ENCODE peak calls at places on chromosomes 12 and 14, in six cellular contexts. W is NCI-H345, B is stomach, G is GM04503, N is HTR-8/SVneo, J is left ventricle myocardium superior. K is an unnamed sample.

GRCh38 chr14:59438148-59438766 is 26.9 kb downstream of the GPR135 start:
- DNase-seq in G (no peak), J (no peak), W (no peak), N (no peak), B (no peak), K (no peak)

GRCh38 chr12:53991077-53991460 is 6.1 kb downstream of the HOXC10 start:
- DNase-seq in W (no peak), J (no peak), N (no peak), B (no peak), G (peak; percentile 84), K (no peak)

GRCh38 chr12:123223241-123223668 is 9.7 kb downstream of the MPHOSPH9 start:
- DNase-seq in J (no peak), B (no peak), G (no peak), N (no peak), W (no peak), K (no peak)

GRCh38 chr14:97213720-97214119 is 416.5 kb downstream of the VRK1 start:
- DNase-seq in W (no peak), B (no peak), N (no peak), J (no peak), G (no peak), K (no peak)

GRCh38 chr14:79144891-79145290 is 974.7 kb downstream of the NRXN3 start:
- DNase-seq in G (no peak), N (no peak), B (no peak), W (no peak), J (no peak), K (no peak)

GRCh38 chr14:84209021-84209420 is 1320.9 kb upstream of the FLRT2 start:
- DNase-seq in N (no peak), J (no peak), W (no peak), G (no peak), B (no peak), K (no peak)

GRCh38 chr12:108516511-108517275 is 1.6 kb downstream of the FICD start:
- DNase-seq in N (no peak), W (no peak), G (no peak), J (no peak), B (no peak), K (no peak)

GRCh38 chr12:98896938-98897337 is 251.8 kb downstream of the APAF1 start:
- DNase-seq in G (no peak), N (no peak), W (no peak), J (no peak), B (no peak), K (no peak)

GRCh38 chr12:110577717-110578521 is 5.2 kb downstream of the PPTC7 start:
- DNase-seq in N (no peak), G (peak; percentile 58), B (no peak), W (no peak), J (no peak), K (peak; percentile 83)

GRCh38 chr14:23078692-23079116 is 16.2 kb downstream of the ACIN1 start:
- DNase-seq in N (peak; percentile 41), W (no peak), J (no peak), B (peak; percentile 55), G (peak; percentile 98), K (peak; percentile 72)

GRCh38 chr12:25985296-25985992 is 27.0 kb downstream of the RASSF8 start:
- DNase-seq in W (no peak), G (no peak), N (no peak), J (no peak), B (no peak), K (no peak)

GRCh38 chr12:117060236-117060926 is 38.8 kb downstream of the TESC start:
- DNase-seq in N (no peak), B (no peak), G (no peak), W (no peak), J (no peak), K (no peak)

GRCh38 chr14:101098641-101099040 is 195.1 kb upstream of the RTL1 start:
- DNase-seq in N (no peak), J (no peak), W (no peak), G (no peak), B (no peak), K (no peak)

GRCh38 chr14:104513641-104514046 is 65.9 kb upstream of the C14orf180 start:
- DNase-seq in B (peak; percentile 9), W (no peak), N (no peak), G (no peak), J (no peak), K (no peak)

GRCh38 chr12:132069336-132069985 is 74.7 kb downstream of the DDX51 start:
- DNase-seq in N (no peak), G (no peak), B (no peak), W (no peak), J (no peak), K (no peak)

GRCh38 chr12:46371718-46372130 is 849 bp downstream of the SLC38A2 start:
- DNase-seq in G (no peak), N (no peak), W (peak; percentile 15), B (peak; percentile 72), J (peak; percentile 83), K (peak; percentile 69)

GRCh38 chr14:103530390-103530789 is 1.4 kb downstream of the TRMT61A start:
- DNase-seq in W (no peak), J (peak; percentile 33), N (no peak), B (no peak), G (no peak), K (no peak)

GRCh38 chr12:45577844-45578399 is 151.6 kb upstream of the ARID2 start:
- DNase-seq in W (no peak), J (no peak), G (no peak), N (no peak), B (no peak), K (no peak)

GRCh38 chr12:75212072-75212471 is 2.4 kb upstream of the KCNC2 start:
- DNase-seq in J (no peak), W (no peak), B (no peak), N (no peak), G (no peak), K (no peak)

GRCh38 chr14:73829526-73830431 is 21.9 kb upstream of the PTGR2 start:
- DNase-seq in W (no peak), G (peak; percentile 20), J (no peak), B (no peak), N (peak; percentile 90), K (no peak)

GRCh38 chr14:82565825-82566224 is 1032.2 kb upstream of the SEL1L start:
- DNase-seq in G (no peak), J (no peak), W (peak; percentile 39), B (no peak), N (no peak), K (no peak)

GRCh38 chr12:21054334-21054733 is 76.7 kb upstream of the SLCO1B1 start:
- DNase-seq in J (no peak), B (no peak), W (no peak), G (no peak), N (no peak), K (no peak)

GRCh38 chr14:32099473-32099872 is 22.4 kb downstream of the ARHGAP5 start:
- DNase-seq in W (no peak), G (no peak), J (no peak), N (no peak), B (no peak), K (no peak)

GRCh38 chr12:106252056-106252455 is 4.2 kb upstream of the CKAP4 start:
- DNase-seq in G (no peak), N (no peak), J (no peak), W (no peak), B (no peak), K (no peak)

GRCh38 chr14:72172597-72172996 is 240.4 kb downstream of the RGS6 start:
- DNase-seq in N (no peak), G (no peak), J (no peak), B (no peak), W (no peak), K (no peak)

GRCh38 chr12:103680591-103681065 is 93.6 kb downstream of the STAB2 start:
- DNase-seq in J (peak; percentile 75), W (peak; percentile 47), G (no peak), N (no peak), B (no peak), K (peak; percentile 70)

GRCh38 chr14:68761391-68761790 is 31.5 kb downstream of the ZFP36L1 start:
- DNase-seq in G (no peak), J (no peak), N (no peak), W (no peak), B (no peak), K (no peak)

GRCh38 chr12:26122681-26123481 is 2.0 kb downstream of the BHLHE41 start:
- DNase-seq in G (no peak), B (peak; percentile 55), J (peak; percentile 69), W (no peak), N (peak; percentile 41), K (peak; percentile 79)

GRCh38 chr12:115313929-115314328 is 630.0 kb upstream of the TBX3 start:
- DNase-seq in N (peak; percentile 26), G (no peak), B (no peak), W (no peak), J (no peak), K (no peak)

GRCh38 chr14:65073605-65074201 is 28.6 kb downstream of the MAX start:
- DNase-seq in J (no peak), W (no peak), N (no peak), B (peak; percentile 65), G (no peak), K (peak; percentile 90)

GRCh38 chr12:1306096-1306495 is 288.3 kb downstream of the FBXL14 start:
- DNase-seq in J (no peak), G (no peak), N (no peak), W (peak; percentile 23), B (no peak), K (no peak)

GRCh38 chr12:104722541-104723534 is 235.3 kb downstream of the SLC41A2 start:
- DNase-seq in B (no peak), W (no peak), G (no peak), J (no peak), N (no peak), K (no peak)

K was measured in colonic mucosa.